ENCODE peak calls at places on chromosomes 5 and 9, in nine cellular contexts. K is astrocyte of the spinal cord; L is aorta; J is PC-9; P is fibroblast of lung; C is HFF-Myc; D is effector memory CD4-positive, alpha-beta T cell; Z is brain microvascular endothelial cell; A is psoas muscle. U is an unnamed sample.

GRCh38 chr9:130225071-130225470 is 40.5 kb upstream of the HMCN2 start:
- DNase-seq in K (no peak), L (no peak), J (no peak), P (no peak), C (no peak), D (no peak), Z (no peak), A (no peak), U (no peak)

GRCh38 chr5:218457-219289 is 553 bp downstream of the SDHA start:
- DNase-seq in K (peak; percentile 26), L (no peak), J (peak; percentile 50), P (peak; percentile 36), C (no peak), D (no peak), Z (peak; percentile 39), A (peak; percentile 76), U (peak; percentile 36)

GRCh38 chr9:132006657-132007370 is 72.9 kb downstream of the MED27 start:
- DNase-seq in K (peak; percentile 75), L (no peak), J (no peak), P (peak; percentile 58), C (no peak), D (no peak), Z (no peak), A (no peak), U (no peak)

GRCh38 chr5:180519098-180519497 is 24.9 kb downstream of the CNOT6 start:
- DNase-seq in K (peak; percentile 27), L (no peak), J (no peak), P (peak; percentile 78), C (no peak), D (no peak), Z (no peak), A (no peak), U (no peak)

GRCh38 chr5:127206320-127207113 is 84.1 kb upstream of the MEGF10 start:
- DNase-seq in K (peak; percentile 92), L (no peak), J (peak; percentile 90), P (peak; percentile 88), C (no peak), D (no peak), Z (peak; percentile 76), A (no peak), U (no peak)

GRCh38 chr9:21872696-21873095 is 70.3 kb downstream of the MTAP start:
- DNase-seq in K (no peak), L (no peak), J (no peak), P (no peak), C (no peak), D (no peak), Z (no peak), A (no peak), U (no peak)

GRCh38 chr9:26326473-26327044 is 566.0 kb downstream of the CAAP1 start:
- DNase-seq in K (peak; percentile 78), L (no peak), J (peak; percentile 42), P (peak; percentile 57), C (peak; percentile 44), D (no peak), Z (peak; percentile 62), A (no peak), U (peak; percentile 4)

GRCh38 chr9:129697956-129698757 is 32.7 kb downstream of the PRRX2 start:
- DNase-seq in K (no peak), L (peak; percentile 90), J (no peak), P (peak; percentile 29), C (no peak), D (no peak), Z (no peak), A (peak; percentile 75), U (peak; percentile 43)

GRCh38 chr9:77899679-77900354 is 131.8 kb downstream of the GNAQ start:
- DNase-seq in K (peak; percentile 80), L (no peak), J (peak; percentile 61), P (peak; percentile 93), C (no peak), D (no peak), Z (peak; percentile 66), A (no peak), U (no peak)

GRCh38 chr5:119016125-119016774 is 27.9 kb upstream of the DTWD2 start:
- DNase-seq in K (no peak), L (peak; percentile 50), J (no peak), P (no peak), C (no peak), D (no peak), Z (no peak), A (no peak), U (no peak)

GRCh38 chr5:54309237-54309636 is 1.1 kb downstream of the ARL15 start:
- DNase-seq in K (peak; percentile 20), L (no peak), J (no peak), P (peak; percentile 12), C (no peak), D (no peak), Z (peak; percentile 1), A (no peak), U (no peak)

GRCh38 chr5:93705896-93706295 is 35.5 kb downstream of the POU5F2 start:
- DNase-seq in K (peak; percentile 49), L (no peak), J (no peak), P (peak; percentile 68), C (peak; percentile 19), D (no peak), Z (no peak), A (no peak), U (no peak)

GRCh38 chr5:133749331-133749985 is 137.1 kb upstream of the FSTL4 start:
- DNase-seq in K (no peak), L (no peak), J (no peak), P (no peak), C (no peak), D (no peak), Z (no peak), A (no peak), U (no peak)

GRCh38 chr9:99341686-99342085 is 119.6 kb downstream of the SEC61B start:
- DNase-seq in K (no peak), L (no peak), J (no peak), P (no peak), C (no peak), D (no peak), Z (no peak), A (no peak), U (no peak)

GRCh38 chr9:33475357-33475756 is 1.6 kb upstream of the NOL6 start:
- DNase-seq in K (no peak), L (no peak), J (no peak), P (no peak), C (no peak), D (no peak), Z (no peak), A (no peak), U (no peak)

GRCh38 chr5:67142816-67143215 is 53.8 kb downstream of the CD180 start:
- DNase-seq in K (no peak), L (no peak), J (no peak), P (no peak), C (no peak), D (no peak), Z (no peak), A (no peak), U (no peak)

GRCh38 chr9:114512337-114512874 is 7.1 kb upstream of the WHRN start:
- DNase-seq in K (no peak), L (no peak), J (no peak), P (no peak), C (no peak), D (no peak), Z (no peak), A (no peak), U (no peak)

GRCh38 chr5:15601853-15602252 is 101.9 kb downstream of the FBXL7 start:
- DNase-seq in K (no peak), L (no peak), J (no peak), P (no peak), C (no peak), D (no peak), Z (no peak), A (no peak), U (no peak)

DNA sequence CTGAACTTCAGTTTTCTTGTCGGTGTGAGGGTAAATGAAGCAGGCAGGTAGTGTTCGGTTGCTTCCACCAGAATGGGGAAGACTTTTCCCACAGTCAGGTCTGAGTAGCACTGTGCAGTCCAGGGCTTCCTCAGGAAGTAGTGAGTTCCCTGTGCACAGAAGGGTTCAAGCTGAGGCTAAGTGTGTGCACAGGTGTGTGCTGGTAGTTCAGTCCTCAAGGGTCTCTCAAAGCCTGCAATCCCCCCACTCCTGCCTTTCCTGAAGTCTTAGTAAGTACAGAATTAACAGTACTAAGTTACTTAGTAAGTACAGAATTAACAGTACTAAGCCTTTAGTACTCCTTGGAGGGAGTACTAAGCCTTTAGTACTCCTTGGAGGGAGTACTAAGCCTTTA is 1.4 kb downstream of the DAB2IP start:
- DNase-seq in K (no peak), L (no peak), J (no peak), P (no peak), C (no peak), D (no peak), Z (no peak), A (no peak), U (no peak)
- H3K4me3 ChIP-seq in K (no peak overlapping the region), L (no peak overlapping the region), J (no peak overlapping the region), P (no peak overlapping the region), C (peak overlapping the region; percentile 82), D (no peak overlapping the region), Z (no peak overlapping the region), A (peak overlapping the region; percentile 73), U (peak overlapping the region; percentile 78)

GRCh38 chr5:88830567-88830966 is 52.4 kb downstream of the MEF2C start:
- DNase-seq in K (peak; percentile 23), L (no peak), J (no peak), P (peak; percentile 31), C (no peak), D (no peak), Z (no peak), A (no peak), U (no peak)
- H3K4me3 ChIP-seq in K (no peak overlapping the region), L (no peak overlapping the region), J (no peak overlapping the region), P (no peak overlapping the region), C (no peak overlapping the region), D (no peak overlapping the region), Z (no peak overlapping the region), A (peak overlapping the region; percentile 26), U (no peak overlapping the region)

DNA sequence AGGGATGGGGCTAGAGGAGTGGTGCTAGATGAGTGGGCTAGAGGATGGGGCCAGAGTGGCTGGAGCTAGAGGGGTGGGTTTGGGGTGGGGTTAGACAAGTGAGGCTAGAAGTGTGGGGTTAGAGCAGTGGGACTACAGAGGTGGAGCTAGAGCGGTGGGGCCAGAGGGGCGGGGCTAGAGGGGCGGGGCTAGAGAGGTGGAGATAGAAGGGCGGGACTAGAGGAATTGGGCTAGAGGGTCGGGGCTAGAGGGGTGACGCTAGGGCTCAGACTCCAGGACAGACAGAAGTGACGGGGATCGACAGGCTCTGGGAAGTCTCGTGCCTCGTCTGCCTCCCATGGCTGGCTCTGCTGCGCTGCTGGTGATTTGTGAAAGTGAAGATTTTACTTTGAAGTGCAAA is 31.0 kb upstream of the TENT4A start:
- DNase-seq in K (no peak), L (no peak), J (no peak), P (no peak), C (no peak), D (no peak), Z (no peak), A (no peak), U (no peak)
- H3K4me3 ChIP-seq in K (no peak overlapping the region), L (no peak overlapping the region), J (no peak overlapping the region), P (no peak overlapping the region), C (no peak overlapping the region), D (no peak overlapping the region), Z (no peak overlapping the region), A (no peak overlapping the region), U (no peak overlapping the region)

DNA sequence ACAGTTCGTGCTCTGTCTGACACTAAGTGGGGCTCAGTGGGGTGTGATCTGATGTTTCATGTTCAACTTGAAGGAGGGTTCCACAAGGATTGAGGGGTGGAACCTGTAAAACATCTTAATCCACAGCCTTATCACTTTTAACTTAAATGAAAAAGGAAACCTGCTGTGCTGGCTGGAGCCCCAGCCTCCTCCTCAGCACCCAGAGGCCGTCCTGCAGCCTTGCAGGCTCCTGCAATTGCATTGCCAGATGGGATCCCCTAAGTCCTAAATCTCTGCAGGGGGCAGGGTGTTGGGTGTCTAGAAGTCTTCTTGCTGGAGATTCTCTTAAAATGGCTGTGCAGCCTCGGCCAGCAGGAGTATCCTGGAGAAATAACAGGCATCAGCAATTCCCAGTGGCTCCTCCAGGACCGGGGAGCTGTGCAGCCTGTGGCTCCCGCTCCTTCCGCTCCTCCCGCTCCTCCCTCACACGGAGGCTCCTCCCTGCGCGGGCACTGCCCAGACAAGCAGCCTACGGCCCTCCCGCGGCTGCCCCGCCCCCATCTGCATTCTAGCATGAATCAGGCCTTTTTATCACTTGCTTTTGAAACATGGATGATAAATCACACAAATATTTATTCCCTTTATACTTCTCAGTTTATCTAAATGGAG is 131.0 kb downstream of the ADAMTS16 start:
- DNase-seq in K (peak; percentile 85), L (peak; percentile 79), J (peak; percentile 97), P (peak; percentile 96), C (peak; percentile 54), D (no peak), Z (peak; percentile 90), A (peak; percentile 58), U (peak; percentile 55)
- H3K4me3 ChIP-seq in K (peak overlapping the region; percentile 11), L (no peak overlapping the region), J (peak overlapping the region; percentile 52), P (no peak overlapping the region), C (no peak overlapping the region), D (no peak overlapping the region), Z (peak overlapping the region; percentile 20), A (peak overlapping the region; percentile 25), U (no peak overlapping the region)